ENCODE peak calls at places on chromosomes 12 and 14, in eight cellular contexts. M is upper lobe of right lung, J is right lobe of liver, K is psoas muscle, C is IMR-90, B is left ventricle myocardium inferior, A is cardiac muscle cell, P is uterus. S is an unnamed sample.
A peak's percentile ranks its signal among the peaks of the same experiment; 100 is the strongest.

GRCh38 chr14:99576304-99576703 is 27.7 kb downstream of the CCDC85C start:
- DNase-seq in A (peak; percentile 36), C (no peak), P (no peak), B (no peak), K (no peak), M (no peak), J (no peak), S (no peak)

GRCh38 chr14:31208546-31209424 is 1.2 kb upstream of the HECTD1 start:
- DNase-seq in J (no peak), C (no peak), M (no peak), P (no peak), B (no peak), A (no peak), K (no peak), S (no peak)

GRCh38 chr12:14995583-14996425 is 23.0 kb downstream of the PDE6H start:
- DNase-seq in J (no peak), K (no peak), P (no peak), M (no peak), A (peak; percentile 70), B (no peak), C (peak; percentile 79), S (no peak)

GRCh38 chr12:47973870-47974269 is 10.5 kb downstream of the TMEM106C start:
- DNase-seq in B (no peak), J (no peak), A (no peak), P (no peak), K (no peak), C (no peak), M (no peak), S (peak; percentile 31)

GRCh38 chr14:100049220-100049619 is 16.0 kb upstream of the EVL start:
- DNase-seq in A (no peak), K (no peak), P (no peak), C (peak; percentile 72), M (no peak), J (no peak), B (no peak), S (no peak)

GRCh38 chr12:48302161-48302896 is 48.4 kb downstream of the ZNF641 start:
- DNase-seq in C (no peak), K (no peak), M (no peak), B (no peak), A (no peak), P (no peak), J (no peak), S (no peak)

GRCh38 chr12:128707488-128707887 is 116.3 kb downstream of the SLC15A4 start:
- DNase-seq in P (no peak), J (no peak), K (no peak), A (no peak), B (no peak), C (no peak), M (no peak), S (no peak)

GRCh38 chr12:14308516-14308915 is 57.0 kb upstream of the ATF7IP start:
- DNase-seq in K (no peak), J (no peak), C (no peak), P (no peak), A (no peak), B (no peak), M (no peak), S (no peak)

GRCh38 chr12:81758421-81759214 is 532 bp downstream of the PPFIA2 start:
- DNase-seq in M (peak; percentile 64), P (peak; percentile 34), C (no peak), A (peak; percentile 47), B (peak; percentile 19), K (peak; percentile 16), J (no peak), S (peak; percentile 70)

GRCh38 chr12:95790912-95791849 is 617 bp upstream of the NTN4 start:
- DNase-seq in M (peak; percentile 82), K (peak; percentile 26), J (peak; percentile 48), A (peak; percentile 42), P (peak; percentile 24), B (no peak), C (peak; percentile 22), S (peak; percentile 77)

GRCh38 chr12:20361416-20361815 is 6.9 kb upstream of the PDE3A start:
- DNase-seq in P (no peak), M (no peak), B (no peak), K (no peak), J (no peak), C (no peak), A (no peak), S (no peak)

GRCh38 chr12:82896286-82896685 is 209.6 kb downstream of the TMTC2 start:
- DNase-seq in A (no peak), P (no peak), C (no peak), B (no peak), K (no peak), J (no peak), M (no peak), S (no peak)
- H3K4me3 ChIP-seq in A (no peak overlapping the region), P (no peak overlapping the region), C (no peak overlapping the region), B (no peak overlapping the region), K (no peak overlapping the region), J (no peak overlapping the region), M (no peak overlapping the region), S (no peak overlapping the region)

DNA sequence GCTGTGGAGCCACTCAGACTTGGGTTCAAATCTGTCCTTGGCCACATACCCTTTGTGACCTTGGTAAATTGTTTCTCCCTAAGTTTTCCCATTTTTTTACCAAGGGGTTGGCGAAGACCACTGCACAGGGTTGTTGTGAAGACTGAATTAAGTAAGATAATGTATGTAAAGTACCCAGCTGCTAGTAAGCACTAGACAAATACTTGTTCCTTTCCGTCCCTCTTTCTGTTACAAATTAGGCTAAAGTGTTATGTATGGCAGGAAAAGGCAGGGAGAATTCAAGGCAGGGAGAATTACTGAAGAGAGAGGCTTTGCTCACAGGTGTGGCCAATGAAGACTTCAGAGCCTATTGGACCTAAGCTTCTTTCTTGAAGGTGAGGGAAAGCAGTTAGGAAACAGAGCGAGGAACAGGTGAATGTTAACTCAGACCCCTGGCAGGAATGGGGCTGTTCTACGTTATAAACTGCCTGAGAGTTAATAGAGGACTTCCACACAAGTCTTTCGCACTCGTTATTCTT is 25.9 kb downstream of the ABHD12B start:
- DNase-seq in M (no peak), C (no peak), P (no peak), J (no peak), K (no peak), A (no peak), B (no peak), S (no peak)
- H3K4me3 ChIP-seq in M (no peak overlapping the region), C (no peak overlapping the region), P (no peak overlapping the region), J (no peak overlapping the region), K (no peak overlapping the region), A (no peak overlapping the region), B (no peak overlapping the region), S (no peak overlapping the region)

GRCh38 chr12:6451348-6452244 is at the start of gene TAPBPL:
- DNase-seq in B (peak; percentile 86), K (peak; percentile 85), C (peak; percentile 75), P (peak; percentile 83), J (peak; percentile 93), M (peak; percentile 91), A (peak; percentile 88), S (peak; percentile 92)
- H3K4me3 ChIP-seq in B (peak within 1 kb of the TSS; percentile 90), K (peak within 1 kb of the TSS; percentile 90), C (peak within 1 kb of the TSS; percentile 57), P (peak within 1 kb of the TSS; percentile 80), J (peak within 1 kb of the TSS; percentile 80), M (peak within 1 kb of the TSS; percentile 76), A (peak within 1 kb of the TSS; percentile 25), S (peak within 1 kb of the TSS; percentile 73)

GRCh38 chr12:51185171-51185717 is 12.3 kb upstream of the TFCP2 start:
- DNase-seq in C (no peak), A (no peak), P (no peak), M (no peak), K (no peak), J (no peak), B (no peak), S (no peak)
- H3K4me3 ChIP-seq in C (no peak overlapping the region), A (no peak overlapping the region), P (no peak overlapping the region), M (no peak overlapping the region), K (no peak overlapping the region), J (no peak overlapping the region), B (no peak overlapping the region), S (no peak overlapping the region)

GRCh38 chr14:103749452-103749851 is 33.8 kb downstream of the ZFYVE21 start:
- DNase-seq in A (no peak), M (no peak), P (no peak), C (no peak), B (no peak), K (no peak), J (no peak), S (no peak)
- H3K4me3 ChIP-seq in A (no peak overlapping the region), M (no peak overlapping the region), P (no peak overlapping the region), C (no peak overlapping the region), B (no peak overlapping the region), K (no peak overlapping the region), J (no peak overlapping the region), S (no peak overlapping the region)

GRCh38 chr12:32897276-32897615 is 669 bp upstream of the PKP2 start:
- DNase-seq in K (no peak), M (no peak), C (no peak), J (no peak), B (no peak), P (no peak), A (no peak), S (no peak)
- H3K4me3 ChIP-seq in K (peak overlapping the region; percentile 76), M (peak overlapping the region; percentile 52), C (no peak overlapping the region), J (peak overlapping the region; percentile 82), B (peak overlapping the region; percentile 81), P (peak overlapping the region; percentile 49), A (peak overlapping the region; percentile 57), S (peak overlapping the region; percentile 56)

GRCh38 chr14:37591311-37591940 is 3.6 kb downstream of the FOXA1 start:
- DNase-seq in B (no peak), C (no peak), A (no peak), J (peak; percentile 87), P (no peak), M (peak; percentile 81), K (no peak), S (no peak)

GRCh38 chr14:37590096-37590809 is 4.8 kb downstream of the FOXA1 start:
- DNase-seq in C (no peak), B (no peak), M (no peak), J (no peak), P (no peak), K (no peak), A (no peak), S (no peak)

GRCh38 chr14:37592288-37593274 is 2.5 kb downstream of the FOXA1 start:
- DNase-seq in K (no peak), M (peak; percentile 73), A (no peak), P (no peak), J (no peak), C (no peak), B (no peak), S (no peak)

GRCh38 chr14:37590810-37591139 is 4.3 kb downstream of the FOXA1 start:
- DNase-seq in C (no peak), P (no peak), K (no peak), A (no peak), M (no peak), B (no peak), J (no peak), S (no peak)

GRCh38 chr14:37591941-37592287 is 3.1 kb downstream of the FOXA1 start:
- DNase-seq in J (peak; percentile 74), M (peak; percentile 78), B (no peak), A (no peak), C (no peak), K (no peak), P (no peak), S (no peak)
- H3K4me3 ChIP-seq in J (peak overlapping the region; percentile 59), M (peak overlapping the region; percentile 54), B (no peak overlapping the region), A (no peak overlapping the region), C (no peak overlapping the region), K (no peak overlapping the region), P (no peak overlapping the region), S (no peak overlapping the region)

S was measured in spleen.